ENCODE peak calls at places on chromosomes 12 and 14, in four cellular contexts. T, B, Q and M are unnamed samples.

GRCh38 chr14:98182385-98183055 is 1089.5 kb downstream of the BCL11B start:
- DNase-seq in T (no peak), B (no peak), Q (no peak), M (no peak)

GRCh38 chr12:116050266-116050665 is 227.2 kb downstream of the MED13L start:
- DNase-seq in T (no peak), B (no peak), Q (no peak), M (no peak)

GRCh38 chr12:113896194-113896593 is 69.9 kb downstream of the RBM19 start:
- DNase-seq in T (no peak), B (no peak), Q (no peak), M (no peak)

GRCh38 chr12:119666900-119667576 is 895 bp upstream of the PRKAB1 start:
- DNase-seq in T (no peak), B (no peak), Q (no peak), M (no peak)

GRCh38 chr14:65613251-65613650 is 200.7 kb downstream of the FUT8 start:
- DNase-seq in T (no peak), B (no peak), Q (no peak), M (no peak)

GRCh38 chr12:120474092-120474960 is 4.8 kb upstream of the SRSF9 start:
- DNase-seq in T (peak), B (no peak), Q (peak), M (peak)

GRCh38 chr12:131001493-131001892 is 47.8 kb downstream of the ADGRD1 start:
- DNase-seq in T (no peak), B (no peak), Q (no peak), M (no peak)

GRCh38 chr14:100717371-100717770 is 9.3 kb upstream of the DLK1 start:
- DNase-seq in T (no peak), B (no peak), Q (no peak), M (no peak)

GRCh38 chr12:53096089-53096741 is 1.3 kb upstream of the IGFBP6 start:
- DNase-seq in T (no peak), B (peak), Q (no peak), M (no peak)

GRCh38 chr14:50475460-50475859 is 56.9 kb downstream of the MAP4K5 start:
- DNase-seq in T (no peak), B (no peak), Q (no peak), M (no peak)

GRCh38 chr12:104106965-104107364 is 31.0 kb downstream of the NFYB start:
- DNase-seq in T (no peak), B (no peak), Q (no peak), M (no peak)

GRCh38 chr12:125172231-125172850 is 107.1 kb downstream of the AACS start:
- DNase-seq in T (no peak), B (no peak), Q (no peak), M (no peak)

GRCh38 chr12:105205322-105206048 is 30.5 kb downstream of the APPL2 start:
- DNase-seq in T (peak), B (no peak), Q (no peak), M (no peak)

GRCh38 chr12:44875954-44876553 is at the start of gene NELL2:
- DNase-seq in T (peak), B (no peak), Q (no peak), M (no peak)

GRCh38 chr12:80580254-80580653 is 127.2 kb upstream of the MYF6 start:
- DNase-seq in T (no peak), B (no peak), Q (no peak), M (peak)

GRCh38 chr12:10409387-10409786 is at the start of gene KLRC4:
- DNase-seq in T (no peak), B (no peak), Q (no peak), M (no peak)

GRCh38 chr12:58920956-58921861 is 905 bp upstream of the LRIG3 start:
- DNase-seq in T (no peak), B (no peak), Q (no peak), M (no peak)

GRCh38 chr12:97778111-97778510 is 315.5 kb downstream of the RMST start:
- DNase-seq in T (no peak), B (no peak), Q (no peak), M (no peak)

GRCh38 chr14:78968249-78968648 is 798.1 kb downstream of the NRXN3 start:
- DNase-seq in T (no peak), B (no peak), Q (no peak), M (no peak)

GRCh38 chr12:91249059-91250055 is 66.7 kb upstream of the DCN start:
- DNase-seq in T (no peak), B (no peak), Q (no peak), M (no peak)

GRCh38 chr12:116508145-116509121 is 50.7 kb upstream of the MAP1LC3B2 start:
- DNase-seq in T (no peak), B (no peak), Q (no peak), M (no peak)

GRCh38 chr12:131415781-131416180 is 295.1 kb upstream of the SFSWAP start:
- DNase-seq in T (no peak), B (no peak), Q (no peak), M (no peak)

GRCh38 chr12:112584266-112584722 is 165.5 kb downstream of the PTPN11 start:
- DNase-seq in T (no peak), B (no peak), Q (no peak), M (peak)
- TF ChIP-seq POLR2A in T (no peak), B (no peak), Q (no peak), M (no peak)

GRCh38 chr14:91382712-91383111 is 34.9 kb downstream of the CCDC88C start:
- DNase-seq in T (no peak), B (no peak), Q (no peak), M (no peak)

GRCh38 chr14:91378945-91379932 is 38.4 kb downstream of the CCDC88C start:
- DNase-seq in T (no peak), B (no peak), Q (no peak), M (no peak)

GRCh38 chr14:91380116-91380515 is 37.5 kb downstream of the CCDC88C start:
- DNase-seq in T (no peak), B (no peak), Q (no peak), M (no peak)

GRCh38 chr14:91381801-91382670 is 35.6 kb downstream of the CCDC88C start:
- DNase-seq in T (no peak), B (no peak), Q (no peak), M (no peak)

GRCh38 chr14:91380610-91381371 is 36.8 kb downstream of the CCDC88C start:
- DNase-seq in T (no peak), B (no peak), Q (no peak), M (no peak)
- TF ChIP-seq POLR2A in T (no peak), B (no peak), Q (no peak), M (no peak)

GRCh38 chr14:23320584-23321571 is at the start of gene PABPN1:
- DNase-seq in T (peak), B (peak), Q (peak), M (peak)
- TF ChIP-seq POLR2A in T (peak), B (peak), Q (peak), M (no peak)

GRCh38 chr14:88002421-88002820 is 2.5 kb upstream of the GPR65 start:
- DNase-seq in T (no peak), B (no peak), Q (no peak), M (no peak)

GRCh38 chr14:88004637-88005036 is 298 bp upstream of the GPR65 start:
- DNase-seq in T (no peak), B (no peak), Q (no peak), M (no peak)

GRCh38 chr14:88007608-88008007 is 2.7 kb downstream of the GPR65 start:
- DNase-seq in T (no peak), B (no peak), Q (no peak), M (no peak)

GRCh38 chr14:88005978-88006851 is 1.3 kb downstream of the GPR65 start:
- DNase-seq in T (no peak), B (no peak), Q (no peak), M (no peak)

GRCh38 chr14:88005050-88005481 is at the start of gene GPR65:
- DNase-seq in T (no peak), B (no peak), Q (no peak), M (no peak)
- TF ChIP-seq POLR2A in T (no peak), B (peak), Q (no peak), M (no peak)

DNA sequence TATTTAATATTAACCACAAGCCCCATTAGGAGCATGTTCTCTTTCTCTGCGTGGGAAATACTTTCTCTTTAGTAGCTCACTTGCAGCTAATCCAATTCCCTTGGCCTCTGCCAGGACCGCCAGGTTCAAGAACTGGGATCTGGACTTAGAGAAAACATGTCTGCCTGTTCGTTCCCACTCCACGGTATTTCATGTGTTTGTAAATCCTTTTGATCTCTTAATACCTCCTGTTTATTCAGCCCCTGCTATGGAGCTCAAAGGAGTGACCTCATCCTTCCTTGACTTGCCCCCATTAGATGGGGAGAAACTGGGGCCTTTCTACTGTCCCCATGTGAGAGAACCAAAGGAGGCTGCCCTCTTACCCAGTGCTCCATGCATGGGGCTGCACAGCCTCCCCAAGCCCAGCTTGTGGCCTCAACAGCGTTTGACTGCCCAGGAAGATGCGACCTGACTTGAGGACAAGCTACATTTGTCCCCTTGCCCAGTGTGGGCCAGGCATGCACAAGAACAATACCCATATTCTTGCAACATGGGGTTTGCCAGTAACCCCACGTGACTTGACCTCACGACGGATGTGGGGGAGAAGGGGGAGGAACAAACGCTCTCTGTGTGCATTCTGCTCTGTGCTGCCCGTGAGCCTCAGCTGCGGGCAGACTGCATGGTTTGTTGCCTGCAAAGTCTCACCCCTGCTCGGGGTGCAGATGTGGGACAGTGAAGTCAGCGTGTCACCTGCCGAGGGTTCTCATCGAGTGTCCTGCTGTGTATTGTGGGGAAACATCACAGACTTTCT is 30.3 kb downstream of the CD9 start:
- DNase-seq in T (peak), B (peak), Q (peak), M (no peak)
- TF ChIP-seq POLR2A in T (no peak), B (no peak), Q (no peak), M (no peak)